ENCODE peak calls at places on chromosomes 16 and 17, in six cellular contexts. One of them, this sample, is unnamed.

GRCh38 chr17:69503711-69504110 is 89.2 kb downstream of the MAP2K6 start:
- DNase-seq in HFF-Myc: no peak
- DNase-seq in AG04450: no peak
- DNase-seq in choroid plexus epithelial cell: no peak
- DNase-seq in GM23338: no peak
- DNase-seq in astrocyte of the spinal cord: no peak
- DNase-seq in this sample: no peak

GRCh38 chr16:1723450-1724147 is 17.6 kb downstream of the MAPK8IP3 start:
- DNase-seq in HFF-Myc: no peak
- DNase-seq in AG04450: no peak
- DNase-seq in choroid plexus epithelial cell: peak; percentile 63
- DNase-seq in GM23338: peak; percentile 67
- DNase-seq in astrocyte of the spinal cord: peak; percentile 50
- DNase-seq in this sample: no peak

GRCh38 chr17:1331708-1332107 is 52.2 kb downstream of the TRARG1 start:
- DNase-seq in HFF-Myc: no peak
- DNase-seq in AG04450: no peak
- DNase-seq in choroid plexus epithelial cell: no peak
- DNase-seq in GM23338: no peak
- DNase-seq in astrocyte of the spinal cord: no peak
- DNase-seq in this sample: no peak

GRCh38 chr17:39225974-39226683 is 384 bp upstream of the STAC2 start:
- DNase-seq in HFF-Myc: no peak
- DNase-seq in AG04450: no peak
- DNase-seq in choroid plexus epithelial cell: peak; percentile 22
- DNase-seq in GM23338: peak; percentile 99
- DNase-seq in astrocyte of the spinal cord: peak; percentile 14
- DNase-seq in this sample: no peak

GRCh38 chr16:89574681-89575246 is 794 bp upstream of the CPNE7 start:
- DNase-seq in HFF-Myc: no peak
- DNase-seq in AG04450: no peak
- DNase-seq in choroid plexus epithelial cell: peak; percentile 81
- DNase-seq in GM23338: peak; percentile 92
- DNase-seq in astrocyte of the spinal cord: peak; percentile 72
- DNase-seq in this sample: no peak

GRCh38 chr17:33667052-33667509 is 374.0 kb upstream of the ASIC2 start:
- DNase-seq in HFF-Myc: peak; percentile 2
- DNase-seq in AG04450: no peak
- DNase-seq in choroid plexus epithelial cell: no peak
- DNase-seq in GM23338: no peak
- DNase-seq in astrocyte of the spinal cord: no peak
- DNase-seq in this sample: no peak

GRCh38 chr16:17835118-17835949 is 364.6 kb upstream of the XYLT1 start:
- DNase-seq in HFF-Myc: no peak
- DNase-seq in AG04450: no peak
- DNase-seq in choroid plexus epithelial cell: no peak
- DNase-seq in GM23338: no peak
- DNase-seq in astrocyte of the spinal cord: no peak
- DNase-seq in this sample: no peak

GRCh38 chr17:50218771-50219315 is 17.4 kb upstream of the COL1A1 start:
- DNase-seq in HFF-Myc: no peak
- DNase-seq in AG04450: peak; percentile 89
- DNase-seq in choroid plexus epithelial cell: peak; percentile 97
- DNase-seq in GM23338: no peak
- DNase-seq in astrocyte of the spinal cord: peak; percentile 99
- DNase-seq in this sample: peak; percentile 92

GRCh38 chr17:16972346-16972745 is 428 bp upstream of the TNFRSF13B start:
- DNase-seq in HFF-Myc: no peak
- DNase-seq in AG04450: no peak
- DNase-seq in choroid plexus epithelial cell: no peak
- DNase-seq in GM23338: no peak
- DNase-seq in astrocyte of the spinal cord: no peak
- DNase-seq in this sample: no peak

GRCh38 chr17:29620271-29620670 is 2.4 kb downstream of the CORO6 start:
- DNase-seq in HFF-Myc: no peak
- DNase-seq in AG04450: no peak
- DNase-seq in choroid plexus epithelial cell: peak; percentile 45
- DNase-seq in GM23338: peak; percentile 58
- DNase-seq in astrocyte of the spinal cord: peak; percentile 29
- DNase-seq in this sample: no peak

GRCh38 chr17:27538156-27538955 is 82.1 kb downstream of the KSR1 start:
- DNase-seq in HFF-Myc: no peak
- DNase-seq in AG04450: no peak
- DNase-seq in choroid plexus epithelial cell: no peak
- DNase-seq in GM23338: no peak
- DNase-seq in astrocyte of the spinal cord: no peak
- DNase-seq in this sample: no peak

GRCh38 chr17:61364463-61364846 is 35.2 kb upstream of the TBX2 start:
- DNase-seq in HFF-Myc: no peak
- DNase-seq in AG04450: no peak
- DNase-seq in choroid plexus epithelial cell: no peak
- DNase-seq in GM23338: no peak
- DNase-seq in astrocyte of the spinal cord: no peak
- DNase-seq in this sample: no peak

GRCh38 chr17:59800530-59800942 is 92.2 kb downstream of the TUBD1 start:
- DNase-seq in HFF-Myc: no peak
- DNase-seq in AG04450: no peak
- DNase-seq in choroid plexus epithelial cell: peak; percentile 64
- DNase-seq in GM23338: no peak
- DNase-seq in astrocyte of the spinal cord: no peak
- DNase-seq in this sample: no peak

GRCh38 chr17:38584350-38584925 is 21.3 kb downstream of the SRCIN1 start:
- DNase-seq in HFF-Myc: no peak
- DNase-seq in AG04450: no peak
- DNase-seq in choroid plexus epithelial cell: peak; percentile 60
- DNase-seq in GM23338: peak; percentile 75
- DNase-seq in astrocyte of the spinal cord: peak; percentile 24
- DNase-seq in this sample: no peak

GRCh38 chr16:84595052-84595481 is 22.8 kb downstream of the COTL1 start:
- DNase-seq in HFF-Myc: no peak
- DNase-seq in AG04450: no peak
- DNase-seq in choroid plexus epithelial cell: no peak
- DNase-seq in GM23338: no peak
- DNase-seq in astrocyte of the spinal cord: no peak
- DNase-seq in this sample: no peak
- H3K4me3 ChIP-seq in HFF-Myc: no peak overlapping the region
- H3K4me3 ChIP-seq in AG04450: no peak overlapping the region
- H3K4me3 ChIP-seq in choroid plexus epithelial cell: no peak overlapping the region
- H3K4me3 ChIP-seq in GM23338: no peak overlapping the region
- H3K4me3 ChIP-seq in astrocyte of the spinal cord: no peak overlapping the region
- H3K4me3 ChIP-seq in this sample: no peak overlapping the region

DNA sequence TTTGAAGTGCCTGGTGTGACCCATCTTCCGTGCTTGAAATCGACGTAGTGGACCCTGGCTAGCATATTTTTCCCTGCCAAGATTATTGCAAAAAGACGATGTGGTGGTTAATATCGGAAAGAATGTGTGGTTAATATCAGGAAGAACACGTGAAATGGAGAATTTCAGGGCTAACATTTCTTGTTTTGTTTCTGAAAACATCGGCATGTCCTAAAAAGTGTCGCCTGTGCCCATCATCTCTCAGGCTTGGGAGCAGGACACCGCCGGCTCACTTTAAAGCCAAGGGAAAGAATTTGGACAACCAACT is 345 bp upstream of the DCXR start:
- DNase-seq in HFF-Myc: no peak
- DNase-seq in AG04450: no peak
- DNase-seq in choroid plexus epithelial cell: no peak
- DNase-seq in GM23338: no peak
- DNase-seq in astrocyte of the spinal cord: no peak
- DNase-seq in this sample: no peak
- H3K4me3 ChIP-seq in HFF-Myc: peak overlapping the region; percentile 78
- H3K4me3 ChIP-seq in AG04450: peak overlapping the region; percentile 47
- H3K4me3 ChIP-seq in choroid plexus epithelial cell: peak overlapping the region; percentile 37
- H3K4me3 ChIP-seq in GM23338: peak overlapping the region; percentile 81
- H3K4me3 ChIP-seq in astrocyte of the spinal cord: no peak overlapping the region
- H3K4me3 ChIP-seq in this sample: peak overlapping the region; percentile 77

GRCh38 chr17:31433091-31433790 is 41.8 kb downstream of the RAB11FIP4 start:
- DNase-seq in HFF-Myc: no peak
- DNase-seq in AG04450: no peak
- DNase-seq in choroid plexus epithelial cell: peak; percentile 4
- DNase-seq in GM23338: no peak
- DNase-seq in astrocyte of the spinal cord: no peak
- DNase-seq in this sample: no peak
- H3K4me3 ChIP-seq in HFF-Myc: no peak overlapping the region
- H3K4me3 ChIP-seq in AG04450: no peak overlapping the region
- H3K4me3 ChIP-seq in choroid plexus epithelial cell: no peak overlapping the region
- H3K4me3 ChIP-seq in GM23338: no peak overlapping the region
- H3K4me3 ChIP-seq in astrocyte of the spinal cord: no peak overlapping the region
- H3K4me3 ChIP-seq in this sample: no peak overlapping the region

GRCh38 chr17:30819941-30820705 is 4.4 kb downstream of the CRLF3 start:
- DNase-seq in HFF-Myc: no peak
- DNase-seq in AG04450: no peak
- DNase-seq in choroid plexus epithelial cell: peak; percentile 39
- DNase-seq in GM23338: no peak
- DNase-seq in astrocyte of the spinal cord: no peak
- DNase-seq in this sample: no peak
- H3K4me3 ChIP-seq in HFF-Myc: no peak overlapping the region
- H3K4me3 ChIP-seq in AG04450: no peak overlapping the region
- H3K4me3 ChIP-seq in choroid plexus epithelial cell: no peak overlapping the region
- H3K4me3 ChIP-seq in GM23338: no peak overlapping the region
- H3K4me3 ChIP-seq in astrocyte of the spinal cord: no peak overlapping the region
- H3K4me3 ChIP-seq in this sample: no peak overlapping the region

GRCh38 chr17:40828454-40829039 is 6.1 kb upstream of the KRT10 start:
- DNase-seq in HFF-Myc: no peak
- DNase-seq in AG04450: no peak
- DNase-seq in choroid plexus epithelial cell: peak; percentile 79
- DNase-seq in GM23338: no peak
- DNase-seq in astrocyte of the spinal cord: peak; percentile 71
- DNase-seq in this sample: no peak
- H3K4me3 ChIP-seq in HFF-Myc: no peak overlapping the region
- H3K4me3 ChIP-seq in AG04450: no peak overlapping the region
- H3K4me3 ChIP-seq in choroid plexus epithelial cell: no peak overlapping the region
- H3K4me3 ChIP-seq in GM23338: no peak overlapping the region
- H3K4me3 ChIP-seq in astrocyte of the spinal cord: no peak overlapping the region
- H3K4me3 ChIP-seq in this sample: no peak overlapping the region

GRCh38 chr17:44314031-44314430 is 5.6 kb downstream of the RUNDC3A start:
- DNase-seq in HFF-Myc: no peak
- DNase-seq in AG04450: no peak
- DNase-seq in choroid plexus epithelial cell: no peak
- DNase-seq in GM23338: no peak
- DNase-seq in astrocyte of the spinal cord: no peak
- DNase-seq in this sample: no peak

GRCh38 chr17:44314869-44315661 is 6.7 kb downstream of the RUNDC3A start:
- DNase-seq in HFF-Myc: no peak
- DNase-seq in AG04450: no peak
- DNase-seq in choroid plexus epithelial cell: no peak
- DNase-seq in GM23338: peak; percentile 87
- DNase-seq in astrocyte of the spinal cord: no peak
- DNase-seq in this sample: no peak

GRCh38 chr17:44314524-44314868 is 6.1 kb downstream of the RUNDC3A start:
- DNase-seq in HFF-Myc: no peak
- DNase-seq in AG04450: no peak
- DNase-seq in choroid plexus epithelial cell: no peak
- DNase-seq in GM23338: no peak
- DNase-seq in astrocyte of the spinal cord: no peak
- DNase-seq in this sample: no peak

GRCh38 chr17:44317545-44317944 is 7.1 kb downstream of the SLC25A39 start:
- DNase-seq in HFF-Myc: no peak
- DNase-seq in AG04450: no peak
- DNase-seq in choroid plexus epithelial cell: no peak
- DNase-seq in GM23338: no peak
- DNase-seq in astrocyte of the spinal cord: no peak
- DNase-seq in this sample: no peak

DNA sequence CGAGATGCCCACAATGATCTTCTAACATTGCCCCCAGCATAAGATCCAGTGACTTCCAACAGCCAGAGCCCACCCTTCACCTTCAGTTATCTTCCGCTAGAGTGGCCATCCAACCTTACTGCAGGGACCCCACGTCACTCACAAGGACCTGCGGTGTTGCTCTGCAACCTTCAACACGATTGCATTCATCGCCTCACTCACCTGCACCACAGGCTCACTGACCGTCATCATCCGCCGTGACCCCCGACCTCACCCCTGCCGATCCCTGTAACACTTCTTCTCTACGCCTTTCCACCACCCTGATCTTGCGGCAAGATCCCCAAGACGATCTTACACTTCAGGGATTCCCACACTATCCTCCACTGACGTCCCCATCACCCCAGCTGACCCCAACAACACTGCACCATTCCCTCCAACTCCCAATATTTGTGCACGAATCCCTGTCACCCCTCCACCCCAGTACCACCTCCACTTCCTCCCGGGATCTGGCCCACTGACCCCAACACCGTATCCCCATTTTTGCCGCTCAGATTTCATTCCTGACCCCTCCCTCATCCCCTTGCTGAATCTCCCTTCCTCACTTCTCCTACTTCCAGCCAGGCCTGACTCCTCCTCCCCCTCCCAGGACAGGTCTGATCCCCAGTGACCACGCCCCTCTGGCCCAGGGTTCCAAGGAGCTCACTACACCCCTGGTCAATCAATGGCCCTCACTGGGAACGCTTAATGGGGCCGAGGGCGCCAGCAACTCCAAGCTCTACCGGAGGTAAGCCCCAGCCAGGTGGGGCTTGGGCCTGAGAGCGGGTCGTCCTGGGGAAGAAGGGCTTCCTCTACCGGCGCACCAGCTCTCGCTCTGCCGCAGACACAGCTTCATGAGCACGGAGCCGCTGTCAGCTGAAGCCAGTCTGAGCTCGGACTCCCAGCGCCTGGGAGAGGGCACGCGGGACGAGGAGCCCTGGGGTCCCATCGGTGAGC is 7.6 kb downstream of the RUNDC3A start:
- DNase-seq in HFF-Myc: no peak
- DNase-seq in AG04450: no peak
- DNase-seq in choroid plexus epithelial cell: no peak
- DNase-seq in GM23338: peak; percentile 98
- DNase-seq in astrocyte of the spinal cord: no peak
- DNase-seq in this sample: no peak
- H3K4me3 ChIP-seq in HFF-Myc: no peak overlapping the region
- H3K4me3 ChIP-seq in AG04450: no peak overlapping the region
- H3K4me3 ChIP-seq in choroid plexus epithelial cell: no peak overlapping the region
- H3K4me3 ChIP-seq in GM23338: peak overlapping the region; percentile 58
- H3K4me3 ChIP-seq in astrocyte of the spinal cord: no peak overlapping the region
- H3K4me3 ChIP-seq in this sample: no peak overlapping the region

GRCh38 chr17:45225051-45225700 is 3.5 kb downstream of the FMNL1 start:
- DNase-seq in HFF-Myc: no peak
- DNase-seq in AG04450: no peak
- DNase-seq in choroid plexus epithelial cell: no peak
- DNase-seq in GM23338: no peak
- DNase-seq in astrocyte of the spinal cord: no peak
- DNase-seq in this sample: no peak
- H3K4me3 ChIP-seq in HFF-Myc: no peak overlapping the region
- H3K4me3 ChIP-seq in AG04450: no peak overlapping the region
- H3K4me3 ChIP-seq in choroid plexus epithelial cell: no peak overlapping the region
- H3K4me3 ChIP-seq in GM23338: no peak overlapping the region
- H3K4me3 ChIP-seq in astrocyte of the spinal cord: no peak overlapping the region
- H3K4me3 ChIP-seq in this sample: no peak overlapping the region

This sample was measured in AG09309.